ENCODE peak calls at places on chromosomes 6 and 20, in five cellular contexts. One of them, this sample, is unnamed.
A peak's percentile ranks its signal among the peaks of the same experiment; 100 is the strongest.

GRCh38 chr20:58743076-58743566 is 50.5 kb downstream of the NPEPL1 start:
- DNase-seq in fibroblast of pulmonary artery: no peak
- DNase-seq in cardiac fibroblast: no peak
- DNase-seq in transverse colon: no peak
- DNase-seq in GM12865: no peak
- DNase-seq in this sample: no peak

GRCh38 chr20:47673671-47673955 is 111.7 kb downstream of the SULF2 start:
- DNase-seq in GM12865: no peak
- DNase-seq in cardiac fibroblast: no peak
- DNase-seq in transverse colon: no peak
- DNase-seq in fibroblast of pulmonary artery: no peak
- DNase-seq in this sample: no peak

GRCh38 chr6:161522286-161522685 is 248.4 kb upstream of the AGPAT4 start:
- DNase-seq in GM12865: no peak
- DNase-seq in fibroblast of pulmonary artery: no peak
- DNase-seq in transverse colon: no peak
- DNase-seq in cardiac fibroblast: no peak
- DNase-seq in this sample: no peak

GRCh38 chr6:6655805-6656251 is 67.3 kb downstream of the LY86 start:
- DNase-seq in fibroblast of pulmonary artery: no peak
- DNase-seq in cardiac fibroblast: no peak
- DNase-seq in GM12865: peak; percentile 45
- DNase-seq in transverse colon: no peak
- DNase-seq in this sample: no peak

GRCh38 chr6:108597601-108598315 is 37.0 kb downstream of the FOXO3 start:
- DNase-seq in transverse colon: no peak
- DNase-seq in cardiac fibroblast: no peak
- DNase-seq in fibroblast of pulmonary artery: no peak
- DNase-seq in GM12865: peak; percentile 72
- DNase-seq in this sample: no peak

GRCh38 chr6:156175971-156176421 is 601.2 kb upstream of the ARID1B start:
- DNase-seq in transverse colon: peak; percentile 8
- DNase-seq in cardiac fibroblast: no peak
- DNase-seq in fibroblast of pulmonary artery: no peak
- DNase-seq in GM12865: no peak
- DNase-seq in this sample: no peak

GRCh38 chr6:111585241-111585968 is 20.3 kb downstream of the TRAF3IP2 start:
- DNase-seq in GM12865: no peak
- DNase-seq in transverse colon: no peak
- DNase-seq in cardiac fibroblast: peak; percentile 88
- DNase-seq in fibroblast of pulmonary artery: peak; percentile 70
- DNase-seq in this sample: no peak

GRCh38 chr6:83365931-83366330 is 64.9 kb downstream of the ME1 start:
- DNase-seq in fibroblast of pulmonary artery: peak; percentile 54
- DNase-seq in GM12865: no peak
- DNase-seq in transverse colon: no peak
- DNase-seq in cardiac fibroblast: peak; percentile 52
- DNase-seq in this sample: peak; percentile 72

GRCh38 chr20:39862613-39863012 is 826.4 kb downstream of the MAFB start:
- DNase-seq in transverse colon: no peak
- DNase-seq in GM12865: no peak
- DNase-seq in fibroblast of pulmonary artery: no peak
- DNase-seq in cardiac fibroblast: no peak
- DNase-seq in this sample: no peak

GRCh38 chr20:38057351-38057972 is 23.9 kb downstream of the RPRD1B start:
- DNase-seq in fibroblast of pulmonary artery: peak; percentile 79
- DNase-seq in GM12865: peak; percentile 88
- DNase-seq in transverse colon: peak; percentile 85
- DNase-seq in cardiac fibroblast: peak; percentile 82
- DNase-seq in this sample: peak; percentile 72

GRCh38 chr20:59207742-59208357 is 44.2 kb downstream of the ZNF831 start:
- DNase-seq in cardiac fibroblast: peak; percentile 10
- DNase-seq in fibroblast of pulmonary artery: peak; percentile 4
- DNase-seq in GM12865: peak; percentile 78
- DNase-seq in transverse colon: peak; percentile 81
- DNase-seq in this sample: no peak

GRCh38 chr20:22977047-22977785 is 57.9 kb upstream of the SSTR4 start:
- DNase-seq in cardiac fibroblast: no peak
- DNase-seq in transverse colon: no peak
- DNase-seq in fibroblast of pulmonary artery: no peak
- DNase-seq in GM12865: no peak
- DNase-seq in this sample: no peak

GRCh38 chr6:157376241-157376640 is 4.7 kb upstream of the ZDHHC14 start:
- DNase-seq in cardiac fibroblast: no peak
- DNase-seq in transverse colon: no peak
- DNase-seq in fibroblast of pulmonary artery: no peak
- DNase-seq in GM12865: no peak
- DNase-seq in this sample: no peak

GRCh38 chr6:127606131-127606562 is 29.2 kb downstream of the C6orf58 start:
- DNase-seq in cardiac fibroblast: peak; percentile 51
- DNase-seq in fibroblast of pulmonary artery: peak; percentile 54
- DNase-seq in transverse colon: no peak
- DNase-seq in GM12865: peak; percentile 3
- DNase-seq in this sample: peak; percentile 59

GRCh38 chr20:24034820-24035219 is 46.2 kb upstream of the GGTLC1 start:
- DNase-seq in fibroblast of pulmonary artery: peak; percentile 6
- DNase-seq in GM12865: no peak
- DNase-seq in cardiac fibroblast: peak; percentile 35
- DNase-seq in transverse colon: no peak
- DNase-seq in this sample: no peak

GRCh38 chr6:167706313-167707109 is 120.2 kb upstream of the AFDN start:
- DNase-seq in cardiac fibroblast: no peak
- DNase-seq in GM12865: peak; percentile 50
- DNase-seq in fibroblast of pulmonary artery: peak; percentile 24
- DNase-seq in transverse colon: no peak
- DNase-seq in this sample: no peak

GRCh38 chr20:11229772-11230171 is 556.0 kb upstream of the JAG1 start:
- DNase-seq in cardiac fibroblast: peak; percentile 98
- DNase-seq in fibroblast of pulmonary artery: peak; percentile 99
- DNase-seq in GM12865: no peak
- DNase-seq in transverse colon: peak; percentile 8
- DNase-seq in this sample: peak; percentile 93

GRCh38 chr6:169536446-169537170 is 165.2 kb downstream of the WDR27 start:
- DNase-seq in GM12865: no peak
- DNase-seq in transverse colon: no peak
- DNase-seq in cardiac fibroblast: peak; percentile 62
- DNase-seq in fibroblast of pulmonary artery: peak; percentile 48
- DNase-seq in this sample: peak; percentile 88

GRCh38 chr6:144715344-144715743 is 430.2 kb downstream of the UTRN start:
- DNase-seq in cardiac fibroblast: no peak
- DNase-seq in GM12865: peak; percentile 22
- DNase-seq in fibroblast of pulmonary artery: no peak
- DNase-seq in transverse colon: peak; percentile 18
- DNase-seq in this sample: no peak

GRCh38 chr20:19403549-19403948 is 191.1 kb downstream of the SLC24A3 start:
- DNase-seq in fibroblast of pulmonary artery: no peak
- DNase-seq in GM12865: no peak
- DNase-seq in cardiac fibroblast: no peak
- DNase-seq in transverse colon: no peak
- DNase-seq in this sample: no peak

GRCh38 chr20:19735446-19735845 is 22.6 kb upstream of the RIN2 start:
- DNase-seq in fibroblast of pulmonary artery: peak; percentile 92
- DNase-seq in GM12865: peak; percentile 23
- DNase-seq in cardiac fibroblast: peak; percentile 95
- DNase-seq in transverse colon: peak; percentile 72
- DNase-seq in this sample: peak; percentile 81

GRCh38 chr6:169752074-169752623 is 727 bp downstream of the ERMARD start:
- DNase-seq in fibroblast of pulmonary artery: no peak
- DNase-seq in cardiac fibroblast: no peak
- DNase-seq in transverse colon: no peak
- DNase-seq in GM12865: peak; percentile 15
- DNase-seq in this sample: no peak

GRCh38 chr20:11180186-11180585 is 506.4 kb upstream of the JAG1 start:
- DNase-seq in GM12865: no peak
- DNase-seq in fibroblast of pulmonary artery: no peak
- DNase-seq in transverse colon: no peak
- DNase-seq in cardiac fibroblast: no peak
- DNase-seq in this sample: no peak

GRCh38 chr6:119620846-119621570 is 271.4 kb upstream of the MAN1A1 start:
- DNase-seq in transverse colon: no peak
- DNase-seq in GM12865: no peak
- DNase-seq in cardiac fibroblast: peak; percentile 95
- DNase-seq in fibroblast of pulmonary artery: peak; percentile 77
- DNase-seq in this sample: peak; percentile 91

GRCh38 chr6:37699138-37699766 is 1.6 kb upstream of the MDGA1 start:
- DNase-seq in cardiac fibroblast: no peak
- DNase-seq in transverse colon: peak; percentile 63
- DNase-seq in GM12865: no peak
- DNase-seq in fibroblast of pulmonary artery: no peak
- DNase-seq in this sample: no peak

GRCh38 chr6:37698264-37699137 is 818 bp upstream of the MDGA1 start:
- DNase-seq in fibroblast of pulmonary artery: peak; percentile 46
- DNase-seq in transverse colon: peak; percentile 33
- DNase-seq in GM12865: peak; percentile 47
- DNase-seq in cardiac fibroblast: peak; percentile 63
- DNase-seq in this sample: peak; percentile 65

GRCh38 chr6:37702314-37702713 is 4.6 kb upstream of the MDGA1 start:
- DNase-seq in GM12865: no peak
- DNase-seq in fibroblast of pulmonary artery: no peak
- DNase-seq in cardiac fibroblast: peak; percentile 31
- DNase-seq in transverse colon: no peak
- DNase-seq in this sample: no peak

GRCh38 chr6:37696841-37697735 is 595 bp downstream of the MDGA1 start:
- DNase-seq in fibroblast of pulmonary artery: peak; percentile 10
- DNase-seq in GM12865: peak; percentile 38
- DNase-seq in transverse colon: no peak
- DNase-seq in cardiac fibroblast: peak; percentile 22
- DNase-seq in this sample: peak; percentile 22

DNA sequence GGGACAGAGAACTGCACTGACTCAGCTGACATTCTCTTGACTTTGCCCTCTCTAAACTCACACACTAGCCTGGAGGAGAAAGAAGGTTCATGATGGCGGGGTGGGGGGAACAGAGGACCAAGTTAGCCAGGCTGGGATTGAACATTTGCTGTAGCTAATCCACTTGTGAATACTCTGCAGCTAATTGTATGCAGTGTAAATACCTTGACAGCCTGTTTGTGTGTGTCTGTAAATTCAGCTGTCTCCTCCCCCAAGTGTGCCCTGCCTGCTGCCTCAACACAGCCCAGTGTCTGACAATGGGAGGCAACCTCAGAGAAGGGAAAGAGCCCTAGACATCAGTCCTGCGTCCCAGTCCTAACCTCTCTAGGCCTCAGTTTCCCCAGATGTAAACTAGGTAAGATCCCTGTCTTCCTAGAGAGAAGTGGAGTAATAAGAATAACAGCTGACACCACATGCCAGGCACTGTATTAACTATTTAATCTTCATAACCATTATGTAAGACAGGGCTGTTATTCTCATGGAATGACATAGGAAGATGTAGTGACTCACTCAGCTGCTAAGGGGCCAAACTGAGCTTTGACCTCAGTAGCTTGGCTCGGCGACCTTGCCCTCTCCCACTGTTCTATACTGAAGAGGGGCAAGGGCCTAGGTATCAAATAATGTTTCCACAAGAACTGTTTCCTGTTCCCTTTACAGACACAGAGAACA is 2.7 kb upstream of the MDGA1 start:
- DNase-seq in fibroblast of pulmonary artery: no peak
- DNase-seq in transverse colon: no peak
- DNase-seq in GM12865: no peak
- DNase-seq in cardiac fibroblast: no peak
- DNase-seq in this sample: no peak
- TF ChIP-seq CTCF in fibroblast of pulmonary artery: no peak
- TF ChIP-seq CTCF in transverse colon: no peak
- TF ChIP-seq CTCF in GM12865: no peak
- TF ChIP-seq CTCF in cardiac fibroblast: no peak
- TF ChIP-seq CTCF in this sample: no peak

GRCh38 chr6:10412165-10412947 is 2.5 kb downstream of the TFAP2A start:
- DNase-seq in transverse colon: no peak
- DNase-seq in fibroblast of pulmonary artery: peak; percentile 75
- DNase-seq in GM12865: peak; percentile 88
- DNase-seq in cardiac fibroblast: peak; percentile 52
- DNase-seq in this sample: peak; percentile 46
- H3K4me3 ChIP-seq in transverse colon: peak overlapping the region; percentile 49
- H3K4me3 ChIP-seq in fibroblast of pulmonary artery: peak overlapping the region; percentile 72
- H3K4me3 ChIP-seq in GM12865: peak overlapping the region; percentile 63
- H3K4me3 ChIP-seq in cardiac fibroblast: peak overlapping the region; percentile 63
- H3K4me3 ChIP-seq in this sample: peak overlapping the region; percentile 56

GRCh38 chr6:112785408-112785807 is 438.3 kb downstream of the RFPL4B start:
- DNase-seq in fibroblast of pulmonary artery: no peak
- DNase-seq in transverse colon: no peak
- DNase-seq in GM12865: no peak
- DNase-seq in cardiac fibroblast: no peak
- DNase-seq in this sample: no peak

GRCh38 chr6:112781236-112781635 is 434.1 kb downstream of the RFPL4B start:
- DNase-seq in fibroblast of pulmonary artery: peak; percentile 78
- DNase-seq in GM12865: peak; percentile 3
- DNase-seq in transverse colon: no peak
- DNase-seq in cardiac fibroblast: peak; percentile 60
- DNase-seq in this sample: peak; percentile 40

DNA sequence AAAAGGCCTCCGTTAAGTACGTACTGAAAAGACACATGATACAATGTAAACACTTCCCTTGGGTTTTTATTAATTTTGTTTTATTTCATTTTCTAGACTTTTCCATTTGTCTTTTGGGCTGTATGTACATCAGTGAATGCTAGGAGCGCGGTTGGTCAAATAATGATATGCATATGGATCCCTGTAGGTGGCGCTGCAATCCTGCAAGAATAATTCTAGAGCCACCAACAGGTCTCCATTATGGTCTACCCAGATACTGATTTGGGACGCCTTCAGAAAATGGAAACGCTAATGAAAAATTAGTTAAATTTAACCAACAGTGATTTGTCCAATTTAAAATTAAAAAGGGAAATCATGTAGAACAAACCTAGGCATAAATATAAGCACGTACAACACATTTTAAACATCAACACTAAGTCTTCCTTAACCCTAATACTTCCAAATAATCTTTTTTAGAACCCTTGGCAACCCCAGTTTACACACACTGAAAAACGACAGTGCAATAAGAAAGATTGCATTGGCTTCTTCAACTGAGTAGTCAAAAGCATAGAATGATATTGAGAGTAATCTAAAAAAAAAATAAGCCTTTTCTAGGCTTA is 433.5 kb downstream of the RFPL4B start:
- DNase-seq in fibroblast of pulmonary artery: peak; percentile 92
- DNase-seq in transverse colon: peak; percentile 78
- DNase-seq in GM12865: peak; percentile 86
- DNase-seq in cardiac fibroblast: peak; percentile 92
- DNase-seq in this sample: peak; percentile 88
- TF ChIP-seq CTCF in fibroblast of pulmonary artery: peak; percentile 66
- TF ChIP-seq CTCF in transverse colon: peak; percentile 84
- TF ChIP-seq CTCF in GM12865: peak; percentile 64
- TF ChIP-seq CTCF in cardiac fibroblast: peak; percentile 67
- TF ChIP-seq CTCF in this sample: peak; percentile 67

DNA sequence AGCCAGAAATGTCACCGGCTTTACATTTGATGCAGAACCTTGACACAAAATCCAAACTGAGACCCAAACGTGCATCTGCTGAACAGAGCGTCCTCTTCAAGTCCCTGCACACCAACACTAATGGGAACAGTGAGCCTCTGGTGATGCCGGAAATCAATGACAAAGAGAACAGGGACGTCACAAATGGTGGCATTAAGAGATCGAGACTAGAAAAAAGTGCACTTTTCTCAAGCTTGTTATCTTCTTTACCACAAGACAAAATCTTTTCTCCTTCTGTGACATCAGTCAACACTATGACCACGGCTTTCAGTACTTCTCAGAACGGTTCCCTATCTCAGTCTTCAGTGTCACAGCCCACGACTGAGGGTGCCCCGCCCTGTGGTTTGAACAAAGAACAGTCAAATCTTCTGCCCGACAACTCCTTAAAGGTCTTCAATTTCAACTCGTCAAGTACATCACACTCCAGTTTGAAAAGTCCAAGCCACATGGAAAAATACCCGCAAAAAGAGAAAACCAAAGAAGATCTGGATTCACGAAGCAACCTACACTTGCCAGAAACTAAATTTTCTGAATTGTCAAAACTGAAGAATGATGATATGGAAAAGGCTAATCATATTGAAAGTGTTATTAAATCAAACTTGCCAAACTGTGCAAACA is 108.5 kb downstream of the RTN4IP1 start:
- DNase-seq in transverse colon: peak; percentile 61
- DNase-seq in fibroblast of pulmonary artery: no peak
- DNase-seq in GM12865: peak; percentile 97
- DNase-seq in cardiac fibroblast: no peak
- DNase-seq in this sample: no peak
- H3K4me3 ChIP-seq in transverse colon: no peak overlapping the region
- H3K4me3 ChIP-seq in fibroblast of pulmonary artery: no peak overlapping the region
- H3K4me3 ChIP-seq in GM12865: peak overlapping the region; percentile 89
- H3K4me3 ChIP-seq in cardiac fibroblast: no peak overlapping the region
- H3K4me3 ChIP-seq in this sample: no peak overlapping the region

This sample was measured in astrocyte of the spinal cord.